ENCODE peak calls at places on chromosomes 5 and 9, in four cellular contexts. A, Y, N and Z are unnamed samples.

GRCh38 chr5:103356344-103357091 is 98.0 kb downstream of the MACIR start:
- DNase-seq in A (no peak), Y (no peak), N (no peak), Z (no peak)

GRCh38 chr5:104189909-104190308 is 627.3 kb upstream of the NUDT12 start:
- DNase-seq in A (no peak), Y (no peak), N (no peak), Z (no peak)

GRCh38 chr9:5869315-5870019 is 21.2 kb upstream of the MLANA start:
- DNase-seq in A (no peak), Y (no peak), N (peak; percentile 19), Z (no peak)

GRCh38 chr9:107542401-107542800 is 52.8 kb upstream of the KLF4 start:
- DNase-seq in A (no peak), Y (no peak), N (no peak), Z (no peak)

GRCh38 chr9:107816187-107817021 is 326.8 kb upstream of the KLF4 start:
- DNase-seq in A (no peak), Y (no peak), N (peak; percentile 60), Z (no peak)

GRCh38 chr9:128882677-128883590 is 1.0 kb downstream of the LRRC8A start:
- DNase-seq in A (peak; percentile 10), Y (peak; percentile 14), N (peak; percentile 27), Z (no peak)

GRCh38 chr5:79841172-79841571 is 149.9 kb downstream of the MTX3 start:
- DNase-seq in A (no peak), Y (no peak), N (no peak), Z (no peak)

GRCh38 chr5:14054965-14055963 is 87.9 kb upstream of the TRIO start:
- DNase-seq in A (no peak), Y (no peak), N (no peak), Z (no peak)

GRCh38 chr9:108665856-108666784 is 189.7 kb downstream of the ACTL7B start:
- DNase-seq in A (no peak), Y (no peak), N (no peak), Z (no peak)

GRCh38 chr5:142202282-142202681 is 93.7 kb downstream of the NDFIP1 start:
- DNase-seq in A (no peak), Y (no peak), N (no peak), Z (no peak)

GRCh38 chr5:132457371-132458225 is 33.0 kb downstream of the IRF1 start:
- DNase-seq in A (no peak), Y (no peak), N (no peak), Z (peak; percentile 27)

GRCh38 chr5:14364096-14364495 is 217.5 kb upstream of the OTULINL start:
- DNase-seq in A (peak; percentile 36), Y (no peak), N (no peak), Z (no peak)

GRCh38 chr9:35112257-35113020 is 3.2 kb downstream of the ATOSB start:
- DNase-seq in A (no peak), Y (no peak), N (no peak), Z (no peak)

GRCh38 chr5:169629847-169630548 is 7.1 kb upstream of the DOCK2 start:
- DNase-seq in A (no peak), Y (peak; percentile 60), N (no peak), Z (no peak)

GRCh38 chr5:54766748-54767147 is 218.6 kb downstream of the ESM1 start:
- DNase-seq in A (no peak), Y (no peak), N (no peak), Z (no peak)

GRCh38 chr9:131748411-131748955 is 8.6 kb upstream of the RAPGEF1 start:
- DNase-seq in A (no peak), Y (no peak), N (no peak), Z (no peak)

GRCh38 chr5:116497648-116498047 is 77.0 kb downstream of the SEMA6A start:
- DNase-seq in A (no peak), Y (no peak), N (no peak), Z (no peak)

GRCh38 chr5:150149618-150150017 is 6.0 kb downstream of the PDGFRB start:
- DNase-seq in A (no peak), Y (no peak), N (no peak), Z (no peak)

GRCh38 chr9:122816163-122816867 is 12.1 kb downstream of the PDCL start:
- DNase-seq in A (no peak), Y (no peak), N (peak; percentile 7), Z (peak; percentile 47)

GRCh38 chr5:150587830-150588494 is 52.5 kb upstream of the SYNPO start:
- DNase-seq in A (no peak), Y (no peak), N (no peak), Z (no peak)

GRCh38 chr5:177023247-177023703 is 779 bp downstream of the ZNF346 start:
- DNase-seq in A (no peak), Y (peak; percentile 22), N (peak; percentile 21), Z (no peak)

GRCh38 chr9:135671591-135672041 is 8.5 kb downstream of the LCN9 start:
- DNase-seq in A (no peak), Y (no peak), N (no peak), Z (no peak)

GRCh38 chr5:79020861-79021561 is 35.9 kb upstream of the ARSB start:
- DNase-seq in A (peak; percentile 27), Y (peak; percentile 44), N (peak; percentile 46), Z (peak; percentile 3)

GRCh38 chr5:91061094-91061493 is 322.0 kb downstream of the ARRDC3 start:
- DNase-seq in A (no peak), Y (no peak), N (no peak), Z (no peak)